ENCODE peak calls at places on chromosomes 12 and 14, in eight cellular contexts. One of them, this sample, is unnamed.

GRCh38 chr14:94827711-94828505 is 58.0 kb upstream of the GSC start:
- DNase-seq in trophoblast cell: no peak
- DNase-seq in Peyer's patch: no peak
- DNase-seq in upper lobe of right lung: peak; percentile 8
- DNase-seq in CD8-positive, alpha-beta T cell: no peak
- DNase-seq in Panc1: no peak
- DNase-seq in heart right ventricle: peak; percentile 27
- DNase-seq in lower lobe of right lung: no peak
- DNase-seq in this sample: no peak

GRCh38 chr14:105065280-105066228 is at the start of gene GPR132:
- DNase-seq in trophoblast cell: peak; percentile 59
- DNase-seq in Peyer's patch: no peak
- DNase-seq in upper lobe of right lung: peak; percentile 73
- DNase-seq in CD8-positive, alpha-beta T cell: peak; percentile 79
- DNase-seq in Panc1: no peak
- DNase-seq in heart right ventricle: no peak
- DNase-seq in lower lobe of right lung: peak; percentile 76
- DNase-seq in this sample: no peak

GRCh38 chr12:115375188-115375991 is 691.4 kb upstream of the TBX3 start:
- DNase-seq in trophoblast cell: no peak
- DNase-seq in Peyer's patch: peak; percentile 48
- DNase-seq in upper lobe of right lung: no peak
- DNase-seq in CD8-positive, alpha-beta T cell: no peak
- DNase-seq in Panc1: no peak
- DNase-seq in heart right ventricle: no peak
- DNase-seq in lower lobe of right lung: no peak
- DNase-seq in this sample: no peak

GRCh38 chr12:89827592-89827991 is 119.0 kb upstream of the ATP2B1 start:
- DNase-seq in trophoblast cell: peak; percentile 52
- DNase-seq in Peyer's patch: no peak
- DNase-seq in upper lobe of right lung: no peak
- DNase-seq in CD8-positive, alpha-beta T cell: no peak
- DNase-seq in Panc1: no peak
- DNase-seq in heart right ventricle: no peak
- DNase-seq in lower lobe of right lung: no peak
- DNase-seq in this sample: no peak

GRCh38 chr12:47785887-47786661 is 13.0 kb downstream of the SLC48A1 start:
- DNase-seq in trophoblast cell: no peak
- DNase-seq in Peyer's patch: no peak
- DNase-seq in upper lobe of right lung: no peak
- DNase-seq in CD8-positive, alpha-beta T cell: no peak
- DNase-seq in Panc1: no peak
- DNase-seq in heart right ventricle: peak; percentile 14
- DNase-seq in lower lobe of right lung: peak; percentile 37
- DNase-seq in this sample: no peak

GRCh38 chr12:82862876-82863649 is 176.4 kb downstream of the TMTC2 start:
- DNase-seq in trophoblast cell: no peak
- DNase-seq in Peyer's patch: no peak
- DNase-seq in upper lobe of right lung: no peak
- DNase-seq in CD8-positive, alpha-beta T cell: no peak
- DNase-seq in Panc1: no peak
- DNase-seq in heart right ventricle: no peak
- DNase-seq in lower lobe of right lung: no peak
- DNase-seq in this sample: no peak

GRCh38 chr14:67513631-67514108 is 19.4 kb upstream of the PLEKHH1 start:
- DNase-seq in trophoblast cell: no peak
- DNase-seq in Peyer's patch: no peak
- DNase-seq in upper lobe of right lung: no peak
- DNase-seq in CD8-positive, alpha-beta T cell: no peak
- DNase-seq in Panc1: no peak
- DNase-seq in heart right ventricle: no peak
- DNase-seq in lower lobe of right lung: no peak
- DNase-seq in this sample: no peak

GRCh38 chr14:20836668-20837338 is 34.2 kb upstream of the RNASE1 start:
- DNase-seq in trophoblast cell: peak; percentile 38
- DNase-seq in Peyer's patch: no peak
- DNase-seq in upper lobe of right lung: no peak
- DNase-seq in CD8-positive, alpha-beta T cell: no peak
- DNase-seq in Panc1: no peak
- DNase-seq in heart right ventricle: no peak
- DNase-seq in lower lobe of right lung: no peak
- DNase-seq in this sample: no peak

GRCh38 chr14:93824518-93825234 is 36.4 kb upstream of the PRIMA1 start:
- DNase-seq in trophoblast cell: no peak
- DNase-seq in Peyer's patch: no peak
- DNase-seq in upper lobe of right lung: no peak
- DNase-seq in CD8-positive, alpha-beta T cell: no peak
- DNase-seq in Panc1: no peak
- DNase-seq in heart right ventricle: no peak
- DNase-seq in lower lobe of right lung: no peak
- DNase-seq in this sample: no peak

GRCh38 chr14:22614240-22614799 is 16.2 kb downstream of the ABHD4 start:
- DNase-seq in trophoblast cell: peak; percentile 83
- DNase-seq in Peyer's patch: no peak
- DNase-seq in upper lobe of right lung: no peak
- DNase-seq in CD8-positive, alpha-beta T cell: no peak
- DNase-seq in Panc1: no peak
- DNase-seq in heart right ventricle: no peak
- DNase-seq in lower lobe of right lung: no peak
- DNase-seq in this sample: no peak

GRCh38 chr12:110966081-110966760 is 45.8 kb upstream of the MYL2 start:
- DNase-seq in trophoblast cell: no peak
- DNase-seq in Peyer's patch: no peak
- DNase-seq in upper lobe of right lung: no peak
- DNase-seq in CD8-positive, alpha-beta T cell: no peak
- DNase-seq in Panc1: no peak
- DNase-seq in heart right ventricle: no peak
- DNase-seq in lower lobe of right lung: no peak
- DNase-seq in this sample: no peak

GRCh38 chr12:68111995-68112394 is 47.5 kb downstream of the IFNG start:
- DNase-seq in trophoblast cell: no peak
- DNase-seq in Peyer's patch: no peak
- DNase-seq in upper lobe of right lung: no peak
- DNase-seq in CD8-positive, alpha-beta T cell: no peak
- DNase-seq in Panc1: no peak
- DNase-seq in heart right ventricle: no peak
- DNase-seq in lower lobe of right lung: no peak
- DNase-seq in this sample: no peak

GRCh38 chr12:7217475-7218069 is 28.1 kb downstream of the PEX5 start:
- DNase-seq in trophoblast cell: no peak
- DNase-seq in Peyer's patch: no peak
- DNase-seq in upper lobe of right lung: no peak
- DNase-seq in CD8-positive, alpha-beta T cell: no peak
- DNase-seq in Panc1: no peak
- DNase-seq in heart right ventricle: no peak
- DNase-seq in lower lobe of right lung: no peak
- DNase-seq in this sample: no peak

GRCh38 chr12:65495233-65495632 is 216.8 kb downstream of the MSRB3 start:
- DNase-seq in trophoblast cell: peak; percentile 11
- DNase-seq in Peyer's patch: no peak
- DNase-seq in upper lobe of right lung: no peak
- DNase-seq in CD8-positive, alpha-beta T cell: no peak
- DNase-seq in Panc1: no peak
- DNase-seq in heart right ventricle: no peak
- DNase-seq in lower lobe of right lung: no peak
- DNase-seq in this sample: no peak

GRCh38 chr12:42673535-42673934 is 84.0 kb upstream of the PRICKLE1 start:
- DNase-seq in trophoblast cell: no peak
- DNase-seq in Peyer's patch: no peak
- DNase-seq in upper lobe of right lung: no peak
- DNase-seq in CD8-positive, alpha-beta T cell: no peak
- DNase-seq in Panc1: no peak
- DNase-seq in heart right ventricle: no peak
- DNase-seq in lower lobe of right lung: no peak
- DNase-seq in this sample: no peak

GRCh38 chr14:103519837-103520212 is 2.8 kb downstream of the CKB start:
- DNase-seq in trophoblast cell: peak; percentile 50
- DNase-seq in Peyer's patch: no peak
- DNase-seq in upper lobe of right lung: peak; percentile 71
- DNase-seq in CD8-positive, alpha-beta T cell: no peak
- DNase-seq in Panc1: no peak
- DNase-seq in heart right ventricle: peak; percentile 32
- DNase-seq in lower lobe of right lung: peak; percentile 51
- DNase-seq in this sample: no peak

GRCh38 chr12:111068281-111068680 is 147.9 kb upstream of the MYL2 start:
- DNase-seq in trophoblast cell: no peak
- DNase-seq in Peyer's patch: no peak
- DNase-seq in upper lobe of right lung: no peak
- DNase-seq in CD8-positive, alpha-beta T cell: no peak
- DNase-seq in Panc1: no peak
- DNase-seq in heart right ventricle: no peak
- DNase-seq in lower lobe of right lung: no peak
- DNase-seq in this sample: no peak

GRCh38 chr14:45177081-45177480 is 41.4 kb downstream of the FANCM start:
- DNase-seq in trophoblast cell: peak; percentile 26
- DNase-seq in Peyer's patch: no peak
- DNase-seq in upper lobe of right lung: no peak
- DNase-seq in CD8-positive, alpha-beta T cell: no peak
- DNase-seq in Panc1: no peak
- DNase-seq in heart right ventricle: no peak
- DNase-seq in lower lobe of right lung: no peak
- DNase-seq in this sample: no peak

GRCh38 chr12:32290411-32290810 is 108.9 kb upstream of the FGD4 start:
- DNase-seq in trophoblast cell: no peak
- DNase-seq in Peyer's patch: no peak
- DNase-seq in upper lobe of right lung: no peak
- DNase-seq in CD8-positive, alpha-beta T cell: no peak
- DNase-seq in Panc1: no peak
- DNase-seq in heart right ventricle: no peak
- DNase-seq in lower lobe of right lung: no peak
- DNase-seq in this sample: no peak

DNA sequence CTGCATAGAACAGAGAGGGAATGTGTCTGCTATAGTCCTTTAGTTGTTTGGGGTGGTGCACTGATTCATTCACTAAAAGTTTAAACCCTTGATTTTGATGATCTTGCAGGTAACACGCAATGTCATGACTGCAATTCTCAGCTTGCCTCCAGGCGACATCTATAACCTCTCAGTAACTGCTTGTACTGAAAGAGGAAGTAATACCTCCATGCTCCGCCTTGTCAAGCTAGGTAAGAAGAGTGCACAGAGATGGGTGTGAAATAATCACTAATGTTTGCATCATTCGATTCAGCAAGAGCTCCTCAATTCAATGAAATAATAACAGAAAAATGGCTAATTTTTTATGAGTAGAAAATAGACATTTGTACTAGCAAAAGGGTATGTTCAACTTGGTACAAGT is 203.7 kb downstream of the PTPRO start:
- DNase-seq in trophoblast cell: no peak
- DNase-seq in Peyer's patch: no peak
- DNase-seq in upper lobe of right lung: no peak
- DNase-seq in CD8-positive, alpha-beta T cell: no peak
- DNase-seq in Panc1: no peak
- DNase-seq in heart right ventricle: no peak
- DNase-seq in lower lobe of right lung: no peak
- DNase-seq in this sample: no peak
- H3K36me3 ChIP-seq in trophoblast cell: no peaks in the 10 kb centered on the region
- H3K36me3 ChIP-seq in Peyer's patch: no peaks in the 10 kb centered on the region
- H3K36me3 ChIP-seq in upper lobe of right lung: no peaks in the 10 kb centered on the region
- H3K36me3 ChIP-seq in CD8-positive, alpha-beta T cell: no peaks in the 10 kb centered on the region
- H3K36me3 ChIP-seq in Panc1: no peaks in the 10 kb centered on the region
- H3K36me3 ChIP-seq in heart right ventricle: no peaks in the 10 kb centered on the region
- H3K36me3 ChIP-seq in lower lobe of right lung: no peaks in the 10 kb centered on the region
- H3K36me3 ChIP-seq in this sample: no peaks in the 10 kb centered on the region

DNA sequence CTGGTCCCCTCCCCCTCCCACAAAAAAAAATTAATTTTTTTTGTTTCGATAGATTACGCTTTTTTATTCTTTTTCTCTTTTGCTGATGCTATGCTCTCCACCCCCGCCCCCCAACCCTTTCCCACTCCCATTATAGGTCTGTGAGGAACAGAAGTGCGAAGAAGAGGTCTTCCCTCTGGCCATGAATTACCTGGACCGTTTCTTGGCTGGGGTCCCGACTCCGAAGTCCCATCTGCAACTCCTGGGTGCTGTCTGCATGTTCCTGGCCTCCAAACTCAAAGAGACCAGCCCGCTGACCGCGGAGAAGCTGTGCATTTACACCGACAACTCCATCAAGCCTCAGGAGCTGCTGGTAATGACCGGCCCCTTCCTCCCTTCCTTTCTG is 2.3 kb downstream of the CCND2 start:
- DNase-seq in trophoblast cell: no peak
- DNase-seq in Peyer's patch: peak; percentile 60
- DNase-seq in upper lobe of right lung: no peak
- DNase-seq in CD8-positive, alpha-beta T cell: no peak
- DNase-seq in Panc1: no peak
- DNase-seq in heart right ventricle: peak; percentile 29
- DNase-seq in lower lobe of right lung: no peak
- DNase-seq in this sample: no peak
- H3K27ac ChIP-seq in trophoblast cell: no peak overlapping the region
- H3K27ac ChIP-seq in Peyer's patch: peak overlapping the region; percentile 93
- H3K27ac ChIP-seq in upper lobe of right lung: peak overlapping the region; percentile 86
- H3K27ac ChIP-seq in CD8-positive, alpha-beta T cell: peak overlapping the region; percentile 85
- H3K27ac ChIP-seq in Panc1: no peak overlapping the region
- H3K27ac ChIP-seq in heart right ventricle: peak overlapping the region; percentile 81
- H3K27ac ChIP-seq in lower lobe of right lung: peak overlapping the region; percentile 87
- H3K27ac ChIP-seq in this sample: no peak overlapping the region

GRCh38 chr14:35083530-35084150 is 37.6 kb downstream of the FAM177A1 start:
- DNase-seq in trophoblast cell: no peak
- DNase-seq in Peyer's patch: no peak
- DNase-seq in upper lobe of right lung: no peak
- DNase-seq in CD8-positive, alpha-beta T cell: no peak
- DNase-seq in Panc1: no peak
- DNase-seq in heart right ventricle: no peak
- DNase-seq in lower lobe of right lung: no peak
- DNase-seq in this sample: no peak

GRCh38 chr14:35085441-35085840 is 36.3 kb downstream of the PPP2R3C start:
- DNase-seq in trophoblast cell: no peak
- DNase-seq in Peyer's patch: no peak
- DNase-seq in upper lobe of right lung: no peak
- DNase-seq in CD8-positive, alpha-beta T cell: no peak
- DNase-seq in Panc1: no peak
- DNase-seq in heart right ventricle: no peak
- DNase-seq in lower lobe of right lung: no peak
- DNase-seq in this sample: no peak

DNA sequence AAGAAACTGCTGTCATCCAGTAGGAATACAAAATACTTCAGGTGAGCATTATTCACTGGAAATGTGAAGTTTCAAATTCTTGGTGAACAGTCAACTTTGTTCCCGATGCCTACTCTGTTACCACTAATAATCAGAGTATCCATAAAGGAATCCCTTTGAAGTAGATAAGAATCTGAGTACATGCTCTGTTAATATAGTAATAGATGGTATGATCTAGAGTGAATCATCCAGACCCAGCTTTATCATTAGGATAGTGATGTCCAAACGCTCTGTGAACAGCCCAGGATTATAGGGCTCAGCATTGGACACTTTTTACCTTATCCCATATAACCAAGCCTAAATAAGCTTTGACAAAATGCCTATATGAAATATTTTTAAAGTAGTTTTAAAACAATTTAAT is 33.3 kb downstream of the PPP2R3C start:
- DNase-seq in trophoblast cell: peak; percentile 80
- DNase-seq in Peyer's patch: no peak
- DNase-seq in upper lobe of right lung: no peak
- DNase-seq in CD8-positive, alpha-beta T cell: no peak
- DNase-seq in Panc1: no peak
- DNase-seq in heart right ventricle: no peak
- DNase-seq in lower lobe of right lung: no peak
- DNase-seq in this sample: no peak
- H3K36me3 ChIP-seq in trophoblast cell: peaks cover 8% of the 10 kb centered on the region
- H3K36me3 ChIP-seq in Peyer's patch: no peaks in the 10 kb centered on the region
- H3K36me3 ChIP-seq in upper lobe of right lung: peaks cover 90% of the 10 kb centered on the region
- H3K36me3 ChIP-seq in CD8-positive, alpha-beta T cell: peaks cover 11% of the 10 kb centered on the region
- H3K36me3 ChIP-seq in Panc1: peaks cover 6% of the 10 kb centered on the region
- H3K36me3 ChIP-seq in heart right ventricle: peaks cover 100% of the 10 kb centered on the region
- H3K36me3 ChIP-seq in lower lobe of right lung: peaks cover 100% of the 10 kb centered on the region
- H3K36me3 ChIP-seq in this sample: no peaks in the 10 kb centered on the region

GRCh38 chr12:1741154-1741949 is 50.5 kb downstream of the ADIPOR2 start:
- DNase-seq in trophoblast cell: peak; percentile 80
- DNase-seq in Peyer's patch: no peak
- DNase-seq in upper lobe of right lung: no peak
- DNase-seq in CD8-positive, alpha-beta T cell: no peak
- DNase-seq in Panc1: no peak
- DNase-seq in heart right ventricle: no peak
- DNase-seq in lower lobe of right lung: no peak
- DNase-seq in this sample: no peak
- H3K27ac ChIP-seq in trophoblast cell: peak overlapping the region; percentile 39
- H3K27ac ChIP-seq in Peyer's patch: peak overlapping the region; percentile 22
- H3K27ac ChIP-seq in upper lobe of right lung: no peak overlapping the region
- H3K27ac ChIP-seq in CD8-positive, alpha-beta T cell: no peak overlapping the region
- H3K27ac ChIP-seq in Panc1: no peak overlapping the region
- H3K27ac ChIP-seq in heart right ventricle: no peak overlapping the region
- H3K27ac ChIP-seq in lower lobe of right lung: peak overlapping the region; percentile 7
- H3K27ac ChIP-seq in this sample: no peak overlapping the region

This sample was measured in iPS DF 6.9.